ENCODE peak calls at places on chromosomes 1 and 21, in seven cellular contexts. One of them, this sample, is unnamed.

GRCh38 chr1:172826096-172826741 is 167.3 kb downstream of the FASLG start:
- DNase-seq in EL: peak
- DNase-seq in Ammon's horn: peak
- DNase-seq in HT1080: peak
- DNase-seq in stimulated activated CD4-positive, alpha-beta T cell treated with anti-CD3 and anti-CD28 coated beads, Interleukin-4, amount 100 ng/mL, for 4 hours: no peak
- DNase-seq in osteocyte: no peak
- DNase-seq in AG08395: peak
- DNase-seq in this sample: peak

GRCh38 chr1:222713091-222714012 is 988 bp downstream of the BROX start:
- DNase-seq in Ammon's horn: peak
- DNase-seq in stimulated activated CD4-positive, alpha-beta T cell treated with anti-CD3 and anti-CD28 coated beads, Interleukin-4, amount 100 ng/mL, for 4 hours: peak
- DNase-seq in osteocyte: peak
- DNase-seq in HT1080: peak
- DNase-seq in EL: peak
- DNase-seq in AG08395: peak
- DNase-seq in this sample: peak

GRCh38 chr21:27805696-27806095 is 838.8 kb upstream of the ADAMTS5 start:
- DNase-seq in osteocyte: no peak
- DNase-seq in HT1080: no peak
- DNase-seq in AG08395: no peak
- DNase-seq in Ammon's horn: no peak
- DNase-seq in EL: peak
- DNase-seq in stimulated activated CD4-positive, alpha-beta T cell treated with anti-CD3 and anti-CD28 coated beads, Interleukin-4, amount 100 ng/mL, for 4 hours: no peak
- DNase-seq in this sample: no peak

GRCh38 chr1:93042134-93042821 is 36.8 kb upstream of the MTF2 start:
- DNase-seq in stimulated activated CD4-positive, alpha-beta T cell treated with anti-CD3 and anti-CD28 coated beads, Interleukin-4, amount 100 ng/mL, for 4 hours: no peak
- DNase-seq in osteocyte: no peak
- DNase-seq in HT1080: peak
- DNase-seq in EL: peak
- DNase-seq in Ammon's horn: peak
- DNase-seq in AG08395: no peak
- DNase-seq in this sample: no peak

GRCh38 chr1:155794605-155795265 is 62.3 kb downstream of the GON4L start:
- DNase-seq in AG08395: no peak
- DNase-seq in EL: peak
- DNase-seq in Ammon's horn: no peak
- DNase-seq in HT1080: peak
- DNase-seq in osteocyte: no peak
- DNase-seq in stimulated activated CD4-positive, alpha-beta T cell treated with anti-CD3 and anti-CD28 coated beads, Interleukin-4, amount 100 ng/mL, for 4 hours: no peak
- DNase-seq in this sample: no peak

GRCh38 chr1:63821650-63822049 is 47.8 kb downstream of the ROR1 start:
- DNase-seq in HT1080: peak
- DNase-seq in AG08395: peak
- DNase-seq in EL: peak
- DNase-seq in osteocyte: no peak
- DNase-seq in Ammon's horn: no peak
- DNase-seq in stimulated activated CD4-positive, alpha-beta T cell treated with anti-CD3 and anti-CD28 coated beads, Interleukin-4, amount 100 ng/mL, for 4 hours: no peak
- DNase-seq in this sample: no peak

GRCh38 chr1:107695341-107695740 is 269.6 kb downstream of the VAV3 start:
- DNase-seq in Ammon's horn: no peak
- DNase-seq in HT1080: peak
- DNase-seq in EL: no peak
- DNase-seq in stimulated activated CD4-positive, alpha-beta T cell treated with anti-CD3 and anti-CD28 coated beads, Interleukin-4, amount 100 ng/mL, for 4 hours: no peak
- DNase-seq in AG08395: no peak
- DNase-seq in osteocyte: no peak
- DNase-seq in this sample: no peak

GRCh38 chr1:147647796-147648633 is 22.3 kb downstream of the ACP6 start:
- DNase-seq in stimulated activated CD4-positive, alpha-beta T cell treated with anti-CD3 and anti-CD28 coated beads, Interleukin-4, amount 100 ng/mL, for 4 hours: no peak
- DNase-seq in AG08395: no peak
- DNase-seq in EL: no peak
- DNase-seq in osteocyte: no peak
- DNase-seq in Ammon's horn: no peak
- DNase-seq in HT1080: no peak
- DNase-seq in this sample: no peak